ENCODE peak calls at places on chromosomes 2 and 18, in seven cellular contexts. E is H1, Q is IMR-90, G is neuronal stem cell, U is H9, F is mesendoderm, B is mesenchymal stem cell. Y is an unnamed sample.

GRCh38 chr2:112181571-112182290 is 43.5 kb downstream of the FBLN7 start:
- DNase-seq in B (no peak), F (peak; percentile 16), E (no peak), U (peak; percentile 64), Q (no peak), G (no peak), Y (no peak)

GRCh38 chr2:172230783-172231446 is 128.2 kb upstream of the DLX2 start:
- DNase-seq in G (no peak), Q (no peak), F (no peak), B (no peak), U (peak; percentile 29), E (no peak), Y (no peak)

GRCh38 chr18:48740846-48741485 is 202.1 kb downstream of the CTIF start:
- DNase-seq in U (no peak), B (no peak), E (no peak), Q (no peak), G (no peak), F (no peak), Y (no peak)

GRCh38 chr18:8800041-8800441 is 94.7 kb downstream of the MTCL1 start:
- DNase-seq in U (no peak), E (no peak), F (no peak), B (no peak), G (no peak), Q (peak; percentile 89), Y (no peak)

GRCh38 chr2:236823976-236824375 is 254.4 kb downstream of the ACKR3 start:
- DNase-seq in E (no peak), U (no peak), Q (no peak), B (no peak), G (no peak), F (peak; percentile 42), Y (no peak)

GRCh38 chr2:19868705-19869550 is 32.9 kb downstream of the TTC32 start:
- DNase-seq in U (peak; percentile 73), G (peak; percentile 21), Q (no peak), B (peak; percentile 28), E (no peak), F (peak; percentile 42), Y (peak; percentile 45)

GRCh38 chr2:206989306-206989705 is 50.0 kb downstream of the CPO start:
- DNase-seq in B (peak; percentile 28), E (peak; percentile 29), U (peak; percentile 77), G (no peak), Q (no peak), F (peak; percentile 75), Y (peak; percentile 33)

GRCh38 chr2:199488772-199489400 is 31.1 kb upstream of the SATB2 start:
- DNase-seq in E (no peak), F (peak; percentile 85), Q (peak; percentile 59), B (peak; percentile 53), U (peak; percentile 82), G (peak; percentile 57), Y (peak; percentile 73)

GRCh38 chr2:173278794-173279527 is 75.7 kb upstream of the CDCA7 start:
- DNase-seq in F (no peak), B (no peak), E (no peak), Q (no peak), U (no peak), G (no peak), Y (no peak)

GRCh38 chr2:39636306-39636705 is 29.4 kb upstream of the TMEM178A start:
- DNase-seq in U (no peak), Q (no peak), F (no peak), B (no peak), E (no peak), G (no peak), Y (no peak)
- H2BK120ac ChIP-seq in U (no peak overlapping the region), Q (no peak overlapping the region), F (no peak overlapping the region), B (no peak overlapping the region), E (no peak overlapping the region), G (no peak overlapping the region), Y (no peak overlapping the region)

GRCh38 chr18:580154-580553 is at the start of gene CETN1:
- DNase-seq in Q (no peak), G (no peak), F (no peak), U (no peak), E (no peak), B (no peak), Y (peak; percentile 45)
- H3K4ac ChIP-seq in Q (no peak within 1 kb of the TSS), G (no peak within 1 kb of the TSS), F (no peak within 1 kb of the TSS), U (no peak within 1 kb of the TSS), E (no peak within 1 kb of the TSS), B (no peak within 1 kb of the TSS), Y (no peak within 1 kb of the TSS)

GRCh38 chr18:56721031-56721430 is 69.9 kb downstream of the WDR7 start:
- DNase-seq in Q (no peak), F (no peak), G (no peak), B (no peak), E (no peak), U (no peak), Y (no peak)
- H2BK120ac ChIP-seq in Q (no peak overlapping the region), F (no peak overlapping the region), G (no peak overlapping the region), B (no peak overlapping the region), E (no peak overlapping the region), U (no peak overlapping the region), Y (no peak overlapping the region)

GRCh38 chr18:74040008-74040407 is 107.6 kb downstream of the FBXO15 start:
- DNase-seq in U (no peak), F (no peak), G (no peak), B (no peak), E (no peak), Q (no peak), Y (no peak)

GRCh38 chr18:74040459-74041332 is 106.9 kb downstream of the FBXO15 start:
- DNase-seq in U (peak; percentile 82), G (peak; percentile 9), B (peak; percentile 7), E (no peak), Q (peak; percentile 11), F (peak; percentile 69), Y (peak; percentile 59)
- H3K4ac ChIP-seq in U (no peak overlapping the region), G (no peak overlapping the region), B (no peak overlapping the region), E (peak overlapping the region; percentile 14), Q (no peak overlapping the region), F (no peak overlapping the region), Y (no peak overlapping the region)

Y was measured in trophoblast cell.